ENCODE peak calls at places on chromosomes 12 and 14, in four cellular contexts. U, D, N and C are unnamed samples.

GRCh38 chr12:20863056-20863455 is 52.6 kb downstream of the SLCO1B3 start:
- DNase-seq in D (no peak), U (no peak), N (no peak), C (no peak)

GRCh38 chr14:29316936-29317335 is 550.3 kb downstream of the FOXG1 start:
- DNase-seq in N (no peak), U (no peak), D (no peak), C (no peak)

GRCh38 chr12:115341442-115341841 is 657.5 kb upstream of the TBX3 start:
- DNase-seq in N (peak; percentile 99), U (no peak), D (peak; percentile 100), C (peak; percentile 79)

GRCh38 chr12:92511776-92512175 is 191.0 kb upstream of the PLEKHG7 start:
- DNase-seq in N (no peak), U (no peak), D (no peak), C (no peak)

GRCh38 chr12:108459106-108459505 is 56.0 kb upstream of the FICD start:
- DNase-seq in U (no peak), N (no peak), D (no peak), C (no peak)

GRCh38 chr14:88421286-88421685 is 35.8 kb downstream of the SPATA7 start:
- DNase-seq in D (peak; percentile 32), U (no peak), N (peak; percentile 31), C (no peak)

GRCh38 chr12:41242613-41243012 is 54.5 kb downstream of the PDZRN4 start:
- DNase-seq in U (no peak), D (no peak), N (no peak), C (no peak)

GRCh38 chr14:51395361-51395849 is 155.4 kb downstream of the TMX1 start:
- DNase-seq in D (peak; percentile 89), U (no peak), N (peak; percentile 74), C (no peak)

GRCh38 chr12:42428850-42429249 is 102.9 kb downstream of the PPHLN1 start:
- DNase-seq in D (no peak), N (no peak), U (no peak), C (no peak)

GRCh38 chr14:93047661-93048060 is 68.1 kb downstream of the ITPK1 start:
- DNase-seq in N (no peak), U (no peak), D (no peak), C (no peak)

GRCh38 chr12:94889512-94890210 is 113.8 kb downstream of the NDUFA12 start:
- DNase-seq in D (no peak), N (no peak), U (no peak), C (no peak)

GRCh38 chr12:58540480-58541299 is 379.6 kb downstream of the LRIG3 start:
- DNase-seq in U (no peak), N (peak; percentile 91), D (peak; percentile 91), C (peak; percentile 73)

GRCh38 chr12:131850856-131851559 is 22.8 kb downstream of the MMP17 start:
- DNase-seq in D (no peak), N (no peak), U (no peak), C (peak; percentile 67)

GRCh38 chr12:95216704-95217376 is 427 bp downstream of the FGD6 start:
- DNase-seq in N (no peak), U (no peak), D (no peak), C (no peak)

GRCh38 chr12:21939435-21939834 is 1.8 kb downstream of the ABCC9 start:
- DNase-seq in N (no peak), D (no peak), U (no peak), C (no peak)
- H3K4me3 ChIP-seq in N (no peak overlapping the region), D (no peak overlapping the region), U (no peak overlapping the region), C (no peak overlapping the region)

GRCh38 chr14:55274144-55274543 is 2.9 kb downstream of the FBXO34 start:
- DNase-seq in N (no peak), U (no peak), D (no peak), C (no peak)
- H3K4me3 ChIP-seq in N (no peak overlapping the region), U (no peak overlapping the region), D (no peak overlapping the region), C (no peak overlapping the region)

GRCh38 chr12:6627598-6627997 is 8.2 kb downstream of the LPAR5 start:
- DNase-seq in D (no peak), N (no peak), U (peak; percentile 51), C (peak; percentile 58)
- H3K4me3 ChIP-seq in D (peak overlapping the region; percentile 38), N (no peak overlapping the region), U (peak overlapping the region; percentile 51), C (peak overlapping the region; percentile 23)

GRCh38 chr14:105136401-105137322 is 31.9 kb downstream of the JAG2 start:
- DNase-seq in U (no peak), D (no peak), N (no peak), C (peak; percentile 49)

GRCh38 chr14:105137481-105138020 is 31.0 kb downstream of the JAG2 start:
- DNase-seq in N (no peak), D (no peak), U (no peak), C (no peak)

GRCh38 chr14:105139212-105139825 is 29.3 kb downstream of the JAG2 start:
- DNase-seq in D (no peak), U (no peak), N (no peak), C (no peak)

GRCh38 chr14:105138551-105139111 is 29.9 kb downstream of the JAG2 start:
- DNase-seq in N (no peak), D (no peak), U (no peak), C (no peak)

GRCh38 chr14:105138021-105138541 is 30.5 kb downstream of the JAG2 start:
- DNase-seq in D (no peak), U (no peak), N (no peak), C (no peak)
- H3K4me3 ChIP-seq in D (no peak overlapping the region), U (no peak overlapping the region), N (no peak overlapping the region), C (no peak overlapping the region)

GRCh38 chr14:96584907-96585671 is 82.9 kb downstream of the PAPOLA start:
- DNase-seq in U (peak; percentile 9), N (no peak), D (no peak), C (no peak)

GRCh38 chr14:96586921-96587822 is 85.0 kb downstream of the PAPOLA start:
- DNase-seq in N (no peak), U (peak; percentile 1), D (no peak), C (peak; percentile 9)

GRCh38 chr14:96584199-96584906 is 82.2 kb downstream of the PAPOLA start:
- DNase-seq in D (no peak), N (no peak), U (peak; percentile 15), C (no peak)

GRCh38 chr14:96586056-96586455 is 83.9 kb downstream of the PAPOLA start:
- DNase-seq in D (no peak), U (peak; percentile 4), N (no peak), C (no peak)

DNA sequence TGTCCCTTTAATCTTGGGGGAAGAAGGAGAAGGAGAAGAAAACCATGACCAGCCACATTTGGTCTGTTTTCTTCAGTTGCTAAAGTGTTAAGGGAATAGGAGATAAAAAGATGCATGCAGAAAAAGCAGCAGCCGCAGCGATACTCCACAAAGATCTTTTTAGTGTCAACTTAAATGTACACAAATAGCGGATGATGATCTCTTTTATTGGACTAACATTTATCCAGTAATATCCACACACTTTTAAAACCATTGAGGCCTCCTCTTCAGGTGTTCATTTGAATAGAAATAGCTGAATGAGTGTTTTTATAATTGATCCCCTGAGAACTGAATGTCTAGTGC is 83.5 kb downstream of the PAPOLA start:
- DNase-seq in N (no peak), U (no peak), D (no peak), C (no peak)
- H3K4me3 ChIP-seq in N (no peak overlapping the region), U (no peak overlapping the region), D (no peak overlapping the region), C (no peak overlapping the region)

DNA sequence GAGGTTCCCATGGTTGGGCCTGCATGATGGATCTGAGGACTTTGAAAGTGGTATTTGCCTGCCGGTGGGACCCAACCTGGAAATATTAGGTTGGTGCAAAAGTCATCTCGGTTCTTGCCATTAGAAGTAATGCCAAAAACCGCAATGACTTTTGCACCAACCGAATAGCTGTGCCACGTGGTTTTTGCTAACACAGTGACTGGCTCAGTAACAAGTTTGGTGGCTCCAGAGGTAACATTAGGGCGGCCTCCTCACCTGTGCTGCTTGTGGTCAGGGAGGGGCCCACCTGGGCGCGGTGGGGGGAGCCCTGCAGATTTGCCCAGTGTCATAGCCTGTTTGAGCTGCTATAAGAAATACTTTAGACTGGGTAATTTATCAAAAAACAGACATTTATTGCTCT is 1.8 kb downstream of the BDKRB2 start:
- DNase-seq in D (no peak), U (no peak), N (no peak), C (no peak)
- H3K4me3 ChIP-seq in D (peak overlapping the region; percentile 88), U (no peak overlapping the region), N (no peak overlapping the region), C (peak overlapping the region; percentile 62)

GRCh38 chr12:14548609-14549008 is 19.1 kb downstream of the PLBD1 start:
- DNase-seq in D (no peak), U (no peak), N (no peak), C (no peak)

GRCh38 chr12:14558377-14559051 is 9.2 kb downstream of the PLBD1 start:
- DNase-seq in N (no peak), D (no peak), U (no peak), C (no peak)

GRCh38 chr12:14557966-14558365 is 9.7 kb downstream of the PLBD1 start:
- DNase-seq in D (no peak), N (no peak), U (no peak), C (no peak)

DNA sequence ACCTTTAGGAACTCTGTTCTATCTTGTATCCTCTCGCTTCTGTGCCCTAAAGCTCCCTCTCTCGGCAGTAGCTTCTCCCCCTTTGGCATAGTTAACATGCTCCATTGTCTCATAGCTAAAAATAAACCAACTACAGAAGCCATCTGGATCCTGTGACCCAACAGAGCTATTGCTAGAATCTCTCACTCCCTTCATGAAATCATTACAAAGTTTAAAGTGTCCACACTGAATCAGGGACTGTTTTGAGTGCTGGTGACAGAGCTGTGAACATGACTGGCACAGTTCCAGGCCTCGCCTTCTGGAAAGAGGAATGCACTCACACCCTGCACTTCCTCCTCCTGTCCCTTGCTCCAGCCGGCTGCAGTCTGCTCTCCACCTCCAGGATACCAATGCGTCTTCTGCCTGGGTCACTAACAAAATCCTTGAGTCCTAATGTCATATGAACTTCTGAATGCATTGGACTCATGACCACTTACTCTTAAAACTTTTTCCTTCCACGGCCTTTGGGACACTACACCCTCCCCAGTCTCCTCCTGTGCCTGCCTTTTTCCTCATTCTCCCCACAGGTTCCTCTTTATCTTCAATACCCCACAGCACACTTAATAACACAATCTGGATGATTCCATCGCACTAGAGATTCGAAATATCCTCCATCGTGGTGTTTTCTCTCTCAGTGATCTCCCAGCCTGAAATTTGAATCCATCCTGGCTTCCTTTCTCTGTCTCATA is 13.2 kb downstream of the PLBD1 start:
- DNase-seq in D (no peak), N (no peak), U (no peak), C (peak; percentile 28)
- H3K4me3 ChIP-seq in D (no peak overlapping the region), N (no peak overlapping the region), U (no peak overlapping the region), C (peak overlapping the region; percentile 27)

GRCh38 chr12:12357697-12358476 is 1.0 kb downstream of the BORCS5 start:
- DNase-seq in U (no peak), N (peak; percentile 36), D (peak; percentile 34), C (no peak)

GRCh38 chr12:12356886-12357696 is at the start of gene BORCS5:
- DNase-seq in N (peak; percentile 92), U (peak; percentile 98), D (peak; percentile 87), C (peak; percentile 100)

GRCh38 chr12:12353807-12354206 is 3.1 kb upstream of the BORCS5 start:
- DNase-seq in U (no peak), N (no peak), D (no peak), C (no peak)

GRCh38 chr12:12358528-12358927 is 1.6 kb downstream of the BORCS5 start:
- DNase-seq in U (no peak), D (no peak), N (no peak), C (no peak)

DNA sequence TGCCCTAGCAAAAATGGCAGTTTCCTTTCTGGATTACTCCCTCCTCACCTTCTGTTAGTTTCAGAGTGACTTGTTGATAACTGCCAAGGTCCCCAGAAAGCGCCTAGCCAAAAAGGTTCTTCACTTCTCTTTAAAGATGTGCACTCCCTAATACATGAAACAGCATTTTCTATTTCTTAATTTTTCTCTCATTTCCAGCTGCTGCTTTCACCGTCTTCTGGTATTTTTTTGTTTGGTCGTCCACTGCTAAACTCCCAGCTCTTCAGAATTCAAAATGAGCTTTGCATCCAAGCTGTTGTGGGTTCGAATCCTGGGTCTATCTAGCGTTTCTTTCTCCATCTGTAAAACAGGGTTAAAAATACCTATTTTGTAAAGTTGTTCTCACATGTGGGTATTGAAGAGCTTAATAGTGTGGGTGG is 402 bp upstream of the BORCS5 start:
- DNase-seq in D (no peak), U (no peak), N (no peak), C (no peak)
- H3K4me3 ChIP-seq in D (peak overlapping the region; percentile 74), U (peak overlapping the region; percentile 36), N (peak overlapping the region; percentile 79), C (peak overlapping the region; percentile 77)